ENCODE peak calls at places on chromosomes 7 and 10, in four cellular contexts. One of them, this sample, is unnamed.

GRCh38 chr10:24415455-24416169 is 206.7 kb downstream of the KIAA1217 start:
- DNase-seq in kidney: peak
- DNase-seq in Calu3: no peak
- DNase-seq in tibial artery: peak
- DNase-seq in this sample: no peak

GRCh38 chr10:98664329-98665042 is 217.8 kb upstream of the HPS1 start:
- DNase-seq in kidney: no peak
- DNase-seq in tibial artery: no peak
- DNase-seq in Calu3: peak
- DNase-seq in this sample: peak

GRCh38 chr10:12564173-12564572 is 214.8 kb downstream of the CAMK1D start:
- DNase-seq in kidney: no peak
- DNase-seq in Calu3: no peak
- DNase-seq in tibial artery: no peak
- DNase-seq in this sample: no peak

GRCh38 chr7:155256761-155257481 is 40.8 kb upstream of the INSIG1 start:
- DNase-seq in Calu3: no peak
- DNase-seq in kidney: no peak
- DNase-seq in tibial artery: no peak
- DNase-seq in this sample: no peak

GRCh38 chr10:18683427-18683826 is 24.2 kb downstream of the ARL5B start:
- DNase-seq in tibial artery: no peak
- DNase-seq in Calu3: no peak
- DNase-seq in kidney: no peak
- DNase-seq in this sample: no peak

GRCh38 chr10:107971973-107972372 is 807.5 kb upstream of the SORCS1 start:
- DNase-seq in Calu3: no peak
- DNase-seq in tibial artery: no peak
- DNase-seq in kidney: no peak
- DNase-seq in this sample: no peak

GRCh38 chr10:113007343-113007771 is 57.3 kb downstream of the TCF7L2 start:
- DNase-seq in kidney: no peak
- DNase-seq in tibial artery: no peak
- DNase-seq in Calu3: no peak
- DNase-seq in this sample: no peak

GRCh38 chr7:154484406-154484805 is 432.2 kb downstream of the DPP6 start:
- DNase-seq in tibial artery: no peak
- DNase-seq in kidney: no peak
- DNase-seq in Calu3: no peak
- DNase-seq in this sample: no peak

GRCh38 chr7:158805937-158806336 is 23.4 kb downstream of the ESYT2 start:
- DNase-seq in tibial artery: no peak
- DNase-seq in Calu3: no peak
- DNase-seq in kidney: no peak
- DNase-seq in this sample: no peak

GRCh38 chr10:1085258-1085657 is 29.1 kb downstream of the WDR37 start:
- DNase-seq in kidney: no peak
- DNase-seq in tibial artery: no peak
- DNase-seq in Calu3: no peak
- DNase-seq in this sample: no peak

GRCh38 chr10:35040761-35041501 is 49.2 kb downstream of the CUL2 start:
- DNase-seq in tibial artery: no peak
- DNase-seq in Calu3: no peak
- DNase-seq in kidney: no peak
- DNase-seq in this sample: no peak

GRCh38 chr10:111273635-111274034 is 196.8 kb downstream of the ADRA2A start:
- DNase-seq in tibial artery: no peak
- DNase-seq in Calu3: no peak
- DNase-seq in kidney: no peak
- DNase-seq in this sample: no peak

GRCh38 chr7:27139335-27140107 is 4.0 kb downstream of the HOXA5 start:
- DNase-seq in Calu3: no peak
- DNase-seq in kidney: peak
- DNase-seq in tibial artery: peak
- DNase-seq in this sample: no peak

GRCh38 chr7:74354009-74354408 is 64.8 kb downstream of the CLIP2 start:
- DNase-seq in Calu3: no peak
- DNase-seq in kidney: no peak
- DNase-seq in tibial artery: no peak
- DNase-seq in this sample: no peak
- TF ChIP-seq CTCF in Calu3: no peak
- TF ChIP-seq CTCF in kidney: no peak
- TF ChIP-seq CTCF in tibial artery: no peak
- TF ChIP-seq CTCF in this sample: no peak

GRCh38 chr7:102318482-102318971 is 31.9 kb downstream of the SH2B2 start:
- DNase-seq in kidney: peak
- DNase-seq in Calu3: peak
- DNase-seq in tibial artery: no peak
- DNase-seq in this sample: no peak
- TF ChIP-seq CTCF in kidney: no peak
- TF ChIP-seq CTCF in Calu3: no peak
- TF ChIP-seq CTCF in tibial artery: no peak
- TF ChIP-seq CTCF in this sample: no peak

DNA sequence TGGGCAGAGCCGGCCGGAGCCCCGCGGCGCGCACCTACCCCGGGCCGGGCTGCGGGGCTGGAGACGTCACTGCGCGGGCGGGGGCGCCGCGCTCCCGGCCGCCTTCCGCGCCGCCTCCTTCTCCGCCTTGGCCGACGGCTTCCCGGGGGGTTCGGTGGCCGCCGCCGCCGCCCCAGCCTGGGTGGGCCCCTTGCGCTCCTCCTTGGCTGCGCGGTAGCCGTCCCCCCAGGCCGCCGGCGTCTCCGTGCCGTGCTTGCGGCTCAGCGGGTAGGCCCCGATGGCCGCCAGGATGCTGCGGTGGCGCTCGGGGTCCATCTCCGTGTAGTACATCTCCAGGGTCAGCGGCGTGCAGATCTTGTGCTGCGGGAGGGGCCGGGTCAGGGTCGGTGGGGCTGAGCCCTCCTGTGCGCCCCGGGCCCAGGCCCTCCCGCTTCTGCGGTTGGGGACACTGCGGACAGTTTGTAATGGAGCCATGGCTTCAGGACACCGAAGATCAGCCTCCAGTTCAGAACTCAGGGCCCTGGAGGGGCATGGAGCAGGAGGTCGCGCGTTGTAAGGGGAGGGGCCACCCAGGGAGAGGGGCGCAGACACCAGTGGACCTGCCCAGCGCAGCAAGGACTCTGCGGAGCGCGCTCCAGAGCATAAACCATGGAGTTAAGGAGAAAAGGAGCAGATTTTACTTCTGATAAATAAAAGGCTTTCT is 10.8 kb downstream of the CALY start:
- DNase-seq in Calu3: no peak
- DNase-seq in kidney: peak
- DNase-seq in tibial artery: no peak
- DNase-seq in this sample: no peak
- TF ChIP-seq CTCF in Calu3: no peak
- TF ChIP-seq CTCF in kidney: no peak
- TF ChIP-seq CTCF in tibial artery: no peak
- TF ChIP-seq CTCF in this sample: no peak

DNA sequence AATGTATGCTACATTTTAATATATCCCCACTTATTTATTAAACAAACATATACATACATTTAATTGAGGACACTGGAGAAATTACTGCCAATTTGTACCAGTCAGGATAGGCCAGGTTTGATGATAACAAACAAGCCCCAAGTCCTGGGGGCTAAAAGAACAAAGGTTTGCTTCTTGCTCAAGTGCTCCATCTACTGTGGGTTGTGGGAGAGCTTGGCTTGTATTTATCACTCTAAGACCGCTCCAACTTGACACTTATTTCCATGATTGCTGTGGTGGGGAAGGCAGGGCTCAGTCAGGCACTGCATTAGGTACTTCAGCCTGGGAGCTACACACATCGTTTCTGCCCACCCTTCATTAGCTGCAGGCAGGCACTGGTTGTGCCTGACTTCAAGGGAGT is 136.6 kb upstream of the ZNF32 start:
- DNase-seq in kidney: no peak
- DNase-seq in tibial artery: no peak
- DNase-seq in Calu3: no peak
- DNase-seq in this sample: no peak
- TF ChIP-seq CTCF in kidney: no peak
- TF ChIP-seq CTCF in tibial artery: no peak
- TF ChIP-seq CTCF in Calu3: no peak
- TF ChIP-seq CTCF in this sample: no peak

GRCh38 chr7:2231992-2232765 is 566 bp downstream of the MAD1L1 start:
- DNase-seq in tibial artery: no peak
- DNase-seq in kidney: peak
- DNase-seq in Calu3: peak
- DNase-seq in this sample: no peak
- TF ChIP-seq CTCF in tibial artery: peak
- TF ChIP-seq CTCF in kidney: no peak
- TF ChIP-seq CTCF in Calu3: no peak
- TF ChIP-seq CTCF in this sample: no peak

DNA sequence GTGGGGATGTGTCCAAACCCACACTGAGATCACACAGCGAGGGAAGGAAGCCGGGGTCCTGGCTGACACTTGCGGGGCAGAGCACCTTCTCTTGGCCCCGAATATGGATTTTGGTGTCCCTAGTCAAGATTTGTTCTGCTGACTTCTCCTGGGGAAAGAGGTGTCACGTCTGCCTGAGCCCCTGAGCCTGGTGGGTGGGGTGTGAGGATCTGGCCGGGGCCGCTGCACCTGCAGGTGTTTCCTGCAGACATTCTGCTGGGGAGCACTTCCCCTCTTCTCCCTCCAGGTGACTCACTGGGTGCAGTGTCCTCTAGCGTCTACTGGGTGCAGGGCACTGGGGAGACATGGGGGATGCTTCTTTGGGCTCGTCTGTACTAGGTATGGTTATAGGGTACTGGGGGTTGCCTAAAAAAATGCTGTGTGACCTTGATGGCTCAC is 99.2 kb downstream of the GRK5 start:
- DNase-seq in kidney: no peak
- DNase-seq in Calu3: no peak
- DNase-seq in tibial artery: no peak
- DNase-seq in this sample: peak
- TF ChIP-seq CTCF in kidney: no peak
- TF ChIP-seq CTCF in Calu3: no peak
- TF ChIP-seq CTCF in tibial artery: no peak
- TF ChIP-seq CTCF in this sample: peak

DNA sequence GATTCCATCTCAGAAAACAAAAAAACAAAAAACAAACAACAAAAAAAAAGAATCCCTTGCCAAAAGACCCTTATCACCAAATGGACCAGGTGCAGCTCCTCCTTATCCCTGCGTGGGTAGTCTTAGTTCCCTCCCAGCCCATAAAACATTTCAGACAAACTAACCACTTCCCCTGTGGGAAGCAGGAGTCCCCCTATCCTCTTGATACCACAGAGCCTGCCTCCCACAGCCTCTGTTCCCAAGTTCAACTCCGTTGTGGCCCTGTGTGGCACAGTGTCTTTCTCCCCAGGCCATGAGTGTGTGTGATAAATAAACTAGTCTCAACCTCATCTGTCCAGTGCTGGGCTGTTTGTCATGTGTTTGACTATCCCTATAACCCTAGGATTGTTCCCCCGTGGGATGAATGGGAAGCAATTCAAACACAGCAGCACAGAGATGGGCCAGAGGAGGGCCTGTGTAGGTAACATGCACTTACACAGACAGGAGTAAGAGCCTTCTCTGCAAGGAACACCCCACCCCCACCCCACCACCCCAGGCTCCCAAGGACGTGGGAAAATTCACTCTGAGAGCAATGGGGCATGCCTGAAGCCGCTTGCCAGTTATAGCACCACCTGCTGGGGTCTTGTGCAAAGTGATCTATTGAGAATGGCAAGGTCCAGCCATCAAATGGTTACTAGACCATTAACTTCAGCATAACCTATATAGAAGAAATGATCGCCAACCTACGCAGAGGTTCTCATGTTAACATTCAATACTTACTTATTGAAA is 147.1 kb upstream of the GHITM start:
- DNase-seq in tibial artery: no peak
- DNase-seq in Calu3: peak
- DNase-seq in kidney: no peak
- DNase-seq in this sample: no peak
- TF ChIP-seq CTCF in tibial artery: no peak
- TF ChIP-seq CTCF in Calu3: no peak
- TF ChIP-seq CTCF in kidney: peak
- TF ChIP-seq CTCF in this sample: no peak

GRCh38 chr7:35800718-35801391 is at the start of gene SEPTIN7:
- DNase-seq in Calu3: peak
- DNase-seq in kidney: peak
- DNase-seq in tibial artery: peak
- DNase-seq in this sample: peak

GRCh38 chr7:35799846-35800717 is 775 bp upstream of the SEPTIN7 start:
- DNase-seq in kidney: peak
- DNase-seq in Calu3: peak
- DNase-seq in tibial artery: peak
- DNase-seq in this sample: peak

GRCh38 chr7:35802102-35802466 is 1.2 kb downstream of the SEPTIN7 start:
- DNase-seq in kidney: no peak
- DNase-seq in tibial artery: no peak
- DNase-seq in Calu3: no peak
- DNase-seq in this sample: no peak

GRCh38 chr7:35802649-35803048 is 1.8 kb downstream of the SEPTIN7 start:
- DNase-seq in Calu3: no peak
- DNase-seq in tibial artery: no peak
- DNase-seq in kidney: no peak
- DNase-seq in this sample: no peak

GRCh38 chr7:35801392-35802101 is 690 bp downstream of the SEPTIN7 start:
- DNase-seq in kidney: peak
- DNase-seq in tibial artery: peak
- DNase-seq in Calu3: peak
- DNase-seq in this sample: peak
- TF ChIP-seq CTCF in kidney: peak
- TF ChIP-seq CTCF in tibial artery: peak
- TF ChIP-seq CTCF in Calu3: peak
- TF ChIP-seq CTCF in this sample: no peak

GRCh38 chr7:124758327-124758726 is 7.3 kb downstream of the GPR37 start:
- DNase-seq in kidney: no peak
- DNase-seq in tibial artery: no peak
- DNase-seq in Calu3: no peak
- DNase-seq in this sample: no peak
- TF ChIP-seq CTCF in kidney: no peak
- TF ChIP-seq CTCF in tibial artery: no peak
- TF ChIP-seq CTCF in Calu3: no peak
- TF ChIP-seq CTCF in this sample: no peak

This sample was measured in natural killer cell.